ENCODE peak calls at places on chromosomes 16 and 17, in nine cellular contexts. J, R, P, H, F, M, G, V and X are unnamed samples.

GRCh38 chr16:87153326-87153725 is 163.9 kb downstream of the C16orf95 start:
- DNase-seq in V (no peak), H (no peak), P (no peak), R (no peak), J (no peak), F (no peak), G (no peak), M (no peak), X (no peak)

GRCh38 chr16:71214771-71215381 is 15.6 kb downstream of the HYDIN start:
- DNase-seq in G (no peak), P (no peak), M (no peak), J (no peak), H (no peak), R (no peak), V (no peak), F (no peak), X (peak)

GRCh38 chr16:68658258-68658973 is 13.3 kb downstream of the CDH3 start:
- DNase-seq in V (no peak), G (no peak), H (peak), R (peak), J (no peak), P (no peak), M (no peak), F (peak), X (peak)

GRCh38 chr17:73934696-73935095 is 268.8 kb upstream of the RPL38 start:
- DNase-seq in M (no peak), P (no peak), V (no peak), R (no peak), H (no peak), F (no peak), J (no peak), G (no peak), X (no peak)

GRCh38 chr16:30407794-30408534 is 558 bp downstream of the ZNF771 start:
- DNase-seq in M (no peak), H (no peak), J (no peak), G (no peak), F (no peak), P (no peak), R (no peak), V (no peak), X (no peak)

GRCh38 chr16:22123759-22124490 is 31.6 kb downstream of the VWA3A start:
- DNase-seq in F (no peak), R (no peak), J (no peak), P (no peak), M (no peak), V (no peak), G (no peak), H (no peak), X (no peak)

GRCh38 chr17:43958953-43959352 is 5.2 kb upstream of the PYY start:
- DNase-seq in P (no peak), J (no peak), F (no peak), R (no peak), V (no peak), G (no peak), M (no peak), H (no peak), X (no peak)

GRCh38 chr17:72240333-72240732 is 119.5 kb downstream of the SOX9 start:
- DNase-seq in F (no peak), V (no peak), M (no peak), G (no peak), R (no peak), H (no peak), J (no peak), P (no peak), X (no peak)

GRCh38 chr17:64262125-64262421 is 987 bp downstream of the TEX2 start:
- DNase-seq in G (no peak), M (no peak), P (no peak), J (no peak), F (no peak), R (no peak), H (no peak), V (no peak), X (no peak)

GRCh38 chr17:42541041-42541833 is 5.2 kb downstream of the NAGLU start:
- DNase-seq in G (no peak), F (no peak), H (no peak), R (no peak), M (no peak), V (no peak), J (no peak), P (no peak), X (no peak)

GRCh38 chr16:87845213-87845612 is 24.1 kb downstream of the SLC7A5 start:
- DNase-seq in F (no peak), G (no peak), J (no peak), M (no peak), P (no peak), R (no peak), V (no peak), H (no peak), X (no peak)

GRCh38 chr17:67606471-67606870 is 111.3 kb upstream of the NOL11 start:
- DNase-seq in P (no peak), H (no peak), M (peak), R (no peak), V (no peak), G (peak), J (no peak), F (no peak), X (peak)

GRCh38 chr17:76176701-76177574 is 35.9 kb upstream of the FOXJ1 start:
- DNase-seq in F (no peak), M (no peak), P (no peak), V (no peak), H (no peak), G (no peak), J (no peak), R (no peak), X (no peak)

GRCh38 chr17:16286009-16286946 is 67.0 kb downstream of the CENPV start:
- DNase-seq in M (peak), J (peak), P (peak), R (peak), F (no peak), G (peak), V (peak), H (peak), X (peak)

GRCh38 chr17:46765491-46765890 is 53.0 kb downstream of the WNT3 start:
- DNase-seq in P (peak), R (no peak), G (no peak), H (no peak), F (no peak), J (no peak), M (peak), V (no peak), X (no peak)

GRCh38 chr17:14886200-14886739 is 378.9 kb downstream of the PMP22 start:
- DNase-seq in H (no peak), G (no peak), R (no peak), P (no peak), V (no peak), F (peak), M (no peak), J (no peak), X (peak)

GRCh38 chr17:45971698-45972141 is 27.3 kb upstream of the STH start:
- DNase-seq in M (no peak), H (no peak), J (no peak), R (no peak), V (no peak), F (no peak), G (no peak), P (peak), X (no peak)

GRCh38 chr17:53462393-53462811 is 360.3 kb upstream of the KIF2B start:
- DNase-seq in H (no peak), P (no peak), J (no peak), F (peak), M (peak), R (no peak), V (no peak), G (no peak), X (no peak)

GRCh38 chr16:29158031-29158430 is 173.2 kb downstream of the LAT start:
- DNase-seq in M (peak), G (peak), R (no peak), H (no peak), F (no peak), V (no peak), J (no peak), P (no peak), X (peak)

GRCh38 chr17:14300628-14301278 is at the start of gene HS3ST3B1:
- DNase-seq in F (peak), J (peak), H (peak), M (peak), V (peak), P (peak), G (peak), R (peak), X (peak)

GRCh38 chr17:49390548-49391324 is 23.9 kb downstream of the PHB1 start:
- DNase-seq in G (no peak), R (no peak), M (no peak), H (peak), F (no peak), P (no peak), J (no peak), V (no peak), X (no peak)

GRCh38 chr16:66728117-66728787 is 23.2 kb downstream of the DYNC1LI2 start:
- DNase-seq in M (peak), J (no peak), V (no peak), F (no peak), H (no peak), G (peak), R (no peak), P (peak), X (peak)

GRCh38 chr17:9544221-9544620 is 31.4 kb downstream of the STX8 start:
- DNase-seq in R (no peak), V (no peak), F (no peak), M (no peak), J (no peak), H (no peak), P (no peak), G (no peak), X (no peak)

GRCh38 chr17:29347831-29348281 is 42.3 kb upstream of the TAOK1 start:
- DNase-seq in R (no peak), M (no peak), J (no peak), H (no peak), F (no peak), V (no peak), P (no peak), G (no peak), X (peak)

GRCh38 chr16:88476817-88477397 is 23.8 kb downstream of the ZFPM1 start:
- DNase-seq in R (no peak), G (no peak), M (no peak), H (no peak), P (no peak), J (no peak), V (no peak), F (no peak), X (no peak)

GRCh38 chr16:80824623-80825364 is 20.4 kb upstream of the CDYL2 start:
- DNase-seq in G (no peak), V (peak), R (no peak), J (no peak), M (peak), F (peak), H (no peak), P (no peak), X (peak)

GRCh38 chr17:13306310-13306962 is 288.6 kb upstream of the ELAC2 start:
- DNase-seq in M (peak), H (no peak), F (no peak), P (no peak), G (no peak), V (peak), R (peak), J (no peak), X (peak)

DNA sequence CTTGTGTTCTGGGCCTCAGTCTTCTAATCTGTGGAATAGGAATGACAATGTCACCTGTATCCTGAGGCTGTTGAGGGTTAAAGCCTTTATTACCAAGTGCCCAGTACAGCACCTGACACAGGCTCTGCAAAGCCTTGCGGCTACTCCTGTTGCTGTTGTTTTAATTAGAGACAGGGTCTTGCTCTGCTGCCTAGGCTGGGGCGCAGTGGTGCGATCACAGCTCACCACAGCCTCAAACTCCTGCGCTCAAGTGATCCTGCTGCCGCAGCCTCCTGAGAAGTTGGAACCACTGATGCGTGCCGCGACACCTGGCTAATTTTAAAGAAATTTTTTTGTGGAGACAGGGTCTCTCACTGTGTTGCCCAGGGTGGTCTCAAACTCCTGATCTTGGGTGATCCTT is 5.4 kb downstream of the GSE1 start:
- DNase-seq in G (no peak), H (no peak), P (no peak), F (no peak), J (no peak), M (no peak), R (no peak), V (no peak), X (no peak)
- H3K4me3 ChIP-seq in G (no peak), H (no peak), P (no peak), F (no peak), J (no peak), M (no peak), R (no peak), V (no peak), X (no peak)

GRCh38 chr16:3004319-3004718 is 8.4 kb upstream of the CLDN9 start:
- DNase-seq in H (no peak), M (no peak), R (no peak), F (no peak), J (no peak), G (no peak), P (no peak), V (no peak), X (no peak)
- H3K4me3 ChIP-seq in H (no peak), M (no peak), R (no peak), F (no peak), J (no peak), G (no peak), P (peak), V (peak), X (no peak)

DNA sequence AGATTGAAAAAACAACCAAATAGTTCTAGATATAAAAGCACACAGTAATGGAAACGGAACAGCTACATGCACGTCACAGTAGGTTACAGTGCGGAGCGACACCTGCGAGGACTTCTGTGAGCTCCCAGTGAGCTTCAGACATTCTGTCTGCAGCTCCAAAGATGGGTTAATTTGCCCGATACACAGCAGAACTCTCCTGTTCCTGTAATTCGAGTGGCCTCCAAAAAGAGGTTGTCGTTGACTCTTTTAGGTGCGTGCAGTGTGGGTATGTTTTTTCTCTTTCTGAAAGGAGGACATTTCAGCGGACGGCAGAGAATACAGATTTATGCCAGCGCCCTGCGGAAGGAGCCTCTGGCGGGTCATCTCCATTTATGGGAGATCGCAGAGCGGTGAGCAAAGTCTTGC is 2.9 kb downstream of the OR1F1 start:
- DNase-seq in H (no peak), P (no peak), F (no peak), R (no peak), M (no peak), V (no peak), G (no peak), J (no peak), X (peak)
- H3K4me3 ChIP-seq in H (no peak), P (no peak), F (peak), R (peak), M (peak), V (no peak), G (no peak), J (no peak), X (peak)

GRCh38 chr16:5228369-5228768 is 130.8 kb upstream of the EEF2KMT start:
- DNase-seq in F (no peak), P (no peak), G (no peak), V (no peak), M (no peak), H (no peak), R (no peak), J (no peak), X (no peak)
- H3K4me3 ChIP-seq in F (no peak), P (no peak), G (no peak), V (no peak), M (no peak), H (no peak), R (no peak), J (no peak), X (no peak)

DNA sequence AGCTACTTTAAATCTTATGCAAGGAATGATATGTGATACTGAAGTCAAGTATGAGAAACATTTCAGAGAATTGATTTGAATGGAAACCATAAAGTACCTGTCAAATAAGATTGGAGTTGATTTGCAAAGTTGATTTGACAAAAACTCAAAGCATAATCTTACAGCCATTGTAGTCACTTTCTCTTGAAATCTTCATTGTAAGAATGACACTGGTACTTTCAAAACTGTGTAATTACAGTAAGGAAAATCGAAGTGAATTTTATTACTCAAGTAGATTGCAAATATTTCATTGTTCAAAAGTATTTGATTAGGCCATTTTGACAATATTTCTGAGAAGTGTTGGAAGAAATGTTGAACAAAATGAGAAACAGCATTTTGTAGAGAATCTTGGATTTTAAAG is 3.6 kb downstream of the CPD start:
- DNase-seq in P (no peak), M (no peak), F (no peak), G (no peak), H (no peak), R (no peak), V (no peak), J (no peak), X (no peak)
- H3K4me3 ChIP-seq in P (no peak), M (no peak), F (no peak), G (no peak), H (peak), R (no peak), V (no peak), J (no peak), X (no peak)

GRCh38 chr16:20897897-20898296 is 2.3 kb downstream of the DCUN1D3 start:
- DNase-seq in P (no peak), G (no peak), H (no peak), V (no peak), J (no peak), F (no peak), R (no peak), M (no peak), X (no peak)
- H3K4me3 ChIP-seq in P (no peak), G (no peak), H (peak), V (no peak), J (no peak), F (no peak), R (peak), M (peak), X (peak)

GRCh38 chr16:2212362-2213324 is 2.0 kb upstream of the BRICD5 start:
- DNase-seq in V (no peak), P (no peak), M (no peak), H (peak), F (no peak), J (no peak), G (no peak), R (no peak), X (no peak)
- H3K4me3 ChIP-seq in V (no peak), P (no peak), M (peak), H (peak), F (peak), J (no peak), G (no peak), R (peak), X (peak)